ENCODE peak calls at places on chromosome 5, in ten cellular contexts. Y, I, J, X, H, E, K, F, Z and L are unnamed samples.

GRCh38 chr5:81235287-81236072 is 2.4 kb downstream of the CKMT2 start:
- DNase-seq in X (no peak), J (no peak), I (no peak), K (no peak), F (no peak), H (no peak), Z (no peak), E (no peak), Y (no peak), L (no peak)

GRCh38 chr5:337565-338130 is 16.1 kb downstream of the AHRR start:
- DNase-seq in I (no peak), H (peak), E (no peak), J (no peak), Z (no peak), Y (no peak), F (peak), X (no peak), K (no peak), L (no peak)

GRCh38 chr5:560792-561166 is 36.5 kb upstream of the SLC9A3 start:
- DNase-seq in H (no peak), Y (no peak), Z (no peak), X (no peak), K (no peak), I (no peak), J (no peak), F (no peak), E (no peak), L (no peak)

GRCh38 chr5:1186351-1187233 is 14.8 kb upstream of the SLC6A19 start:
- DNase-seq in X (no peak), K (no peak), I (no peak), E (no peak), Y (no peak), H (no peak), Z (no peak), J (no peak), F (no peak), L (no peak)

GRCh38 chr5:179164331-179165311 is 104.4 kb downstream of the ZNF354C start:
- DNase-seq in E (no peak), I (no peak), K (no peak), Z (no peak), J (no peak), X (no peak), Y (no peak), H (no peak), F (no peak), L (no peak)

GRCh38 chr5:136132557-136133415 is at the start of gene SMAD5:
- DNase-seq in E (peak), H (peak), J (peak), X (peak), Y (peak), Z (peak), I (peak), F (peak), K (peak), L (peak)

GRCh38 chr5:52374286-52374685 is 413.4 kb upstream of the ITGA1 start:
- DNase-seq in H (no peak), Y (no peak), K (no peak), E (no peak), J (no peak), Z (no peak), I (no peak), F (no peak), X (no peak), L (no peak)

GRCh38 chr5:150585781-150586461 is 54.5 kb upstream of the SYNPO start:
- DNase-seq in H (no peak), X (no peak), K (no peak), Z (no peak), E (no peak), F (no peak), I (no peak), J (no peak), Y (no peak), L (no peak)

GRCh38 chr5:100902406-100903035 is 561 bp downstream of the ST8SIA4 start:
- DNase-seq in E (peak), Z (no peak), J (peak), F (peak), K (no peak), I (no peak), Y (no peak), X (no peak), H (no peak), L (no peak)

GRCh38 chr5:145531038-145531734 is 304.0 kb downstream of the PRELID2 start:
- DNase-seq in Y (no peak), J (no peak), Z (no peak), F (no peak), I (no peak), X (no peak), K (no peak), H (peak), E (no peak), L (no peak)

GRCh38 chr5:120139039-120139438 is 325.1 kb upstream of the PRR16 start:
- DNase-seq in F (peak), J (no peak), I (peak), K (no peak), H (peak), X (no peak), E (no peak), Y (no peak), Z (no peak), L (no peak)

GRCh38 chr5:138696501-138696900 is 56.7 kb upstream of the CTNNA1 start:
- DNase-seq in Z (no peak), X (no peak), E (no peak), J (no peak), I (no peak), K (no peak), H (peak), F (no peak), Y (no peak), L (no peak)